ENCODE peak calls at places on chromosome 1, in six cellular contexts. S is ovary, Q is sigmoid colon, P is transverse colon, X is K562, D is A549. R is an unnamed sample.

GRCh38 chr1:153907134-153907533 is 15.6 kb downstream of the GATAD2B start:
- DNase-seq in D (no peak), Q (no peak), P (no peak), X (no peak), S (no peak), R (no peak)

GRCh38 chr1:91680556-91680955 is 179.9 kb downstream of the CDC7 start:
- DNase-seq in Q (no peak), D (no peak), X (no peak), P (no peak), S (no peak), R (no peak)

GRCh38 chr1:31523012-31523411 is 53.3 kb upstream of the TINAGL1 start:
- DNase-seq in D (no peak), X (peak), Q (no peak), S (no peak), P (no peak), R (no peak)

GRCh38 chr1:189500777-189501176 is 976.9 kb downstream of the BRINP3 start:
- DNase-seq in Q (no peak), P (no peak), X (no peak), S (no peak), D (no peak), R (no peak)

GRCh38 chr1:65197636-65198035 is 49.6 kb downstream of the AK4 start:
- DNase-seq in P (no peak), S (no peak), Q (no peak), D (no peak), X (no peak), R (no peak)

GRCh38 chr1:99956755-99957154 is 13.0 kb upstream of the SLC35A3 start:
- DNase-seq in P (no peak), S (no peak), D (no peak), Q (no peak), X (no peak), R (no peak)

GRCh38 chr1:167186771-167187170 is 33.9 kb upstream of the POU2F1 start:
- DNase-seq in Q (no peak), X (no peak), S (no peak), P (no peak), D (no peak), R (no peak)

GRCh38 chr1:211564084-211564483 is 14.9 kb downstream of the SLC30A1 start:
- DNase-seq in D (no peak), Q (no peak), X (no peak), S (no peak), P (no peak), R (no peak)

GRCh38 chr1:67713071-67713806 is 28.2 kb downstream of the GADD45A start:
- DNase-seq in Q (no peak), D (peak), P (peak), X (peak), S (no peak), R (peak)

GRCh38 chr1:81689531-81689941 is 111.2 kb upstream of the ADGRL2 start:
- DNase-seq in D (no peak), Q (no peak), P (no peak), X (no peak), S (no peak), R (no peak)

GRCh38 chr1:223363856-223364684 is at the start of gene SUSD4:
- DNase-seq in Q (no peak), D (peak), X (peak), P (peak), S (peak), R (peak)

GRCh38 chr1:56331892-56332567 is 247.3 kb downstream of the PLPP3 start:
- DNase-seq in D (peak), S (no peak), P (no peak), Q (no peak), X (peak), R (no peak)

GRCh38 chr1:227697321-227697864 is 37.7 kb downstream of the JMJD4 start:
- DNase-seq in Q (no peak), P (no peak), X (no peak), S (no peak), D (no peak), R (no peak)

GRCh38 chr1:195584870-195585624 is 1023.2 kb downstream of the KCNT2 start:
- DNase-seq in S (no peak), Q (no peak), X (peak), P (peak), D (no peak), R (no peak)

GRCh38 chr1:234529661-234530237 is 50.8 kb upstream of the TARBP1 start:
- DNase-seq in P (no peak), D (no peak), Q (no peak), S (no peak), X (no peak), R (no peak)

GRCh38 chr1:219927956-219928790 is at the start of gene SLC30A10:
- DNase-seq in X (peak), P (peak), S (no peak), D (peak), Q (no peak), R (no peak)

GRCh38 chr1:209434066-209434465 is 149.4 kb upstream of the CAMK1G start:
- DNase-seq in X (no peak), S (no peak), Q (no peak), D (peak), P (no peak), R (no peak)

GRCh38 chr1:226678701-226679100 is 60.4 kb downstream of the ITPKB start:
- DNase-seq in P (no peak), Q (peak), S (no peak), D (no peak), X (no peak), R (no peak)

GRCh38 chr1:183230403-183230802 is 44.3 kb downstream of the LAMC2 start:
- DNase-seq in Q (no peak), P (no peak), D (no peak), S (no peak), X (no peak), R (no peak)

GRCh38 chr1:54507033-54507432 is 41.0 kb upstream of the ACOT11 start:
- DNase-seq in D (no peak), P (no peak), Q (no peak), S (no peak), X (no peak), R (no peak)

GRCh38 chr1:36369472-36369871 is 16.3 kb downstream of the STK40 start:
- DNase-seq in S (no peak), X (no peak), Q (no peak), D (no peak), P (no peak), R (no peak)

GRCh38 chr1:6134741-6135510 is 45.2 kb downstream of the CHD5 start:
- DNase-seq in S (no peak), D (no peak), X (no peak), P (no peak), Q (peak), R (no peak)

GRCh38 chr1:23694371-23694770 is 2.8 kb downstream of the RPL11 start:
- DNase-seq in P (no peak), S (no peak), Q (no peak), D (no peak), X (no peak), R (no peak)

GRCh38 chr1:23693599-23693998 is 2.0 kb downstream of the RPL11 start:
- DNase-seq in D (no peak), Q (no peak), S (no peak), P (no peak), X (no peak), R (no peak)

GRCh38 chr1:23695667-23696066 is 4.1 kb downstream of the RPL11 start:
- DNase-seq in X (no peak), Q (no peak), D (no peak), S (no peak), P (no peak), R (no peak)

GRCh38 chr1:23692308-23692871 is 784 bp downstream of the RPL11 start:
- DNase-seq in S (no peak), X (peak), P (no peak), Q (no peak), D (no peak), R (no peak)

GRCh38 chr1:23691499-23692307 is at the start of gene RPL11:
- DNase-seq in D (peak), X (peak), S (peak), Q (peak), P (peak), R (peak)
- TF ChIP-seq EP300 in D (no peak), X (peak), S (no peak), Q (no peak), P (no peak), R (no peak)

GRCh38 chr1:221541296-221541695 is 200.6 kb downstream of the DUSP10 start:
- DNase-seq in S (no peak), Q (no peak), X (no peak), D (no peak), P (no peak), R (no peak)
- TF ChIP-seq EP300 in S (no peak), Q (no peak), X (no peak), D (no peak), P (no peak), R (no peak)

GRCh38 chr1:188127507-188127906 is 1298.8 kb downstream of the PLA2G4A start:
- DNase-seq in P (no peak), S (no peak), X (no peak), D (no peak), Q (no peak), R (no peak)

GRCh38 chr1:188128761-188129160 is 1300.0 kb downstream of the PLA2G4A start:
- DNase-seq in D (peak), X (no peak), S (no peak), Q (no peak), P (no peak), R (no peak)

DNA sequence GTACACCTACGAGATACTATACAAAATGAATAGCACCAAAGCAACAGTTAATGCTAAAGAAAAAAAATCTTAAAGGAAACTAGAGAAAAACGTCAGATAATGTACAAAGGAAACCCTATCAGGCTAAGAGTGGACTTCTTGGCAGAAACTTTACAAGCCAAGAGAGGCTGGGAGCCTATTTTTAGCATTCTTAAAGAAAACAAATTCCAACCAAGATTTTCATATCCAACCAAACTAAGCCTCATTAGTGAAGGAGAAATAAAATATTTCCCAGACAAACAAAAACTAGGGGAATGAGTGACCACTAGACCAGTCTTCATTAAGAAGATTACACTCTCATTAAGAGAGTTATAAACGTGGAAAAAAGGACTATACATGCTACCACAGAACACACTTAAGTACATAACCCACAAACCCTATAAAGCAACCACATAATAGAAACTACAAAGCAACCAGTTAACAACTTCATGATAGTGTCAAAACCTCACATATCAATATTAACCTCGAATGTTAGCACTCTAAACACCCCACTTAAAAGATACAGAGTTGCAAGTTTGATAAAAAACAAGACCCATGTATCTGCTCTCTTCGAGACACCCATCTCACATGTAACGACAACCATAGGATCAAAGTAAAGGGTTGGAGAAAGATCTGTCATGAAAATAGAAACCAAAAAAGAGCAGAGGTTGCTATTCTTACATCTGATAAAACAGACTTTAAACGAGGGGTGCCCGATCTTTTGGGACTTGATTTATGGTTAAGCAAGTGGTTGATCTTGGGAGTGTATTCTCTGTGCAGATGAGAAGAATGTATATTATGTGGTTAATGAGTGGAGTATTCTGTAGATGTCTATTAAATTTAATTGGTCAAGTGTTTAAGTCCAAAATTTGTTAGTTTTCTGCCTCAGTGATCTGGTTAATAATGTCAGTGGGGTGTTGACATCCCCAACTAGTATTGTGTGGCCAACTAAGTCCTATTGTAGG is 1301.4 kb downstream of the PLA2G4A start:
- DNase-seq in P (no peak), Q (no peak), D (no peak), X (no peak), S (no peak), R (no peak)
- TF ChIP-seq EP300 in P (no peak), Q (no peak), D (no peak), X (no peak), S (no peak), R (no peak)

GRCh38 chr1:229252228-229252984 is 18.5 kb upstream of the RAB4A start:
- DNase-seq in Q (no peak), D (no peak), S (no peak), P (no peak), X (no peak), R (no peak)

GRCh38 chr1:229249854-229250644 is 20.9 kb upstream of the RAB4A start:
- DNase-seq in X (no peak), Q (no peak), S (no peak), D (no peak), P (no peak), R (no peak)

GRCh38 chr1:229251185-229251584 is 19.7 kb upstream of the RAB4A start:
- DNase-seq in Q (no peak), X (no peak), S (no peak), D (no peak), P (no peak), R (no peak)

GRCh38 chr1:229254910-229255541 is 15.9 kb upstream of the RAB4A start:
- DNase-seq in S (no peak), D (peak), Q (no peak), X (no peak), P (no peak), R (no peak)

GRCh38 chr1:229253170-229253974 is 17.5 kb upstream of the RAB4A start:
- DNase-seq in S (no peak), P (peak), X (no peak), D (peak), Q (no peak), R (no peak)
- TF ChIP-seq EP300 in S (no peak), P (no peak), X (no peak), D (no peak), Q (no peak), R (no peak)

GRCh38 chr1:151790940-151791651 is 796 bp upstream of the TDRKH start:
- DNase-seq in Q (no peak), S (no peak), D (peak), P (peak), X (peak), R (no peak)

GRCh38 chr1:151787689-151788088 is 2.6 kb downstream of the TDRKH start:
- DNase-seq in X (no peak), S (no peak), D (no peak), P (no peak), Q (no peak), R (no peak)

DNA sequence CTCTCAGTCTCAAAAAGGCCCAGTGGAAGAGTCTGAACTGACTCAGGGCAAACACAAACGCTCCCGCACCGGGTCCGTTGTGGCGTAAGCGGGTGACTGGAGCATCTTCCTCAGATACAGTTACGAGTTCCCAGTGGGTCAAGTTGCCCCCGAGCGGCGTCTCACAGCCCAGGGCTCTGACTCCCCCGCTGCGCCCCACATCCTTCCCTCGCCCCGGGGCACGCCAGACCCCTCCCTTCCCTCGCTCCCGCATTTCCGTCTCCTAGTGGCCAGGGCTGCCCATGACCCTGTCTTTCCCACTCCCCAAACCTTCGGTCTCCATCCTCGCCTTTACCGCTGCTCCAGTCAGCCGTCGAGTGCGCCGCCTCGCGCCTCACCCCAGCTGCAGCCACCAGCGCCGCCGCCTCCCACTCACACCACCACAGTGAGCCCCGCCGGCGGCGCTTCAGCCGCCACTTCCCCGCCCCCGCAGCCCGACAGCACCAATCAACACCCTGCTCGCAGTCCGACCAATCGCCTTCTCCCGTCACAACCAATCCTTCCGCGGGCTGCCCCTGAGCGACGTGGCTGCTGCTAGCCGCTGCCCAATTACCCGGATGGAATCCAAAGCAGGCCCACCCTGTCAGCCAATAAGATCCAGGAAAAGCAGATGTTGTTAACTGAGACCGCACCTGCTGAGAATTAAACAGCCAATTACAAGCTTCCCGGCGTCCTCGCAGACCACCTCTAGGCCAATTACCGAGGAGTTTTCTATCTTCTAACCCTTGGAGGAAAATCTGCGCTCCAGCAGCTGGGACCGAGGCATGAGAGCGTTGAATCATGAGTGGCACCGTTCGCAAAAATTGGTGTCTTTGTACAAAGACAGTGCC is at the start of gene TDRKH:
- DNase-seq in P (peak), S (peak), Q (peak), D (peak), X (peak), R (peak)
- TF ChIP-seq EP300 in P (no peak), S (no peak), Q (no peak), D (no peak), X (no peak), R (no peak)

GRCh38 chr1:37792943-37793686 is 532 bp upstream of the MANEAL start:
- DNase-seq in P (no peak), D (no peak), Q (no peak), X (no peak), S (no peak), R (no peak)

GRCh38 chr1:37797750-37798345 is 4.2 kb downstream of the MANEAL start:
- DNase-seq in X (no peak), S (no peak), P (no peak), Q (no peak), D (no peak), R (no peak)

GRCh38 chr1:37794372-37795339 is 1.0 kb downstream of the MANEAL start:
- DNase-seq in S (no peak), D (no peak), X (no peak), P (no peak), Q (no peak), R (no peak)

GRCh38 chr1:37795340-37796110 is 1.9 kb downstream of the MANEAL start:
- DNase-seq in S (peak), X (peak), P (peak), Q (no peak), D (no peak), R (peak)

GRCh38 chr1:37793773-37794371 is at the start of gene MANEAL:
- DNase-seq in X (peak), D (peak), P (peak), Q (no peak), S (peak), R (peak)
- TF ChIP-seq EP300 in X (no peak), D (no peak), P (no peak), Q (no peak), S (no peak), R (no peak)

DNA sequence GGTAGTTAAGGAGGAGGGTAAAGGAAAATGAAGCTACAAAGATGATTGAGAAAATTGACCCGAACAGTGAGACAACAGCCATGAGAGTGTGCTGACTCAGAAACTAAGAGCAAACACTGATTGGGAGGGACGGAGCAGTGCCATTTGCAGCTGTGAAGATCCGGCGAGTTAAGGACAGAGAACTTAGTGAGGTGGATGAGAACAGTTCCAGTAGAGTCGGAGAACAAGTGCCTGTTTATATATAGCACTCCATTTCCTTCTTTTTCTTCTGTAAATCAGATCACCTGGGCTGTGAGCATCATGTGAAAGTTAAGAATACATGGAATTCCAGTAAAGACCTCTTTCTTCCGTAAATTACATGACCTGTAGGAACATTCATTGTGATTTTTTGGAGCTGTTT is 145.7 kb downstream of the KCNK2 start:
- DNase-seq in X (no peak), Q (no peak), D (no peak), P (no peak), S (no peak), R (no peak)
- TF ChIP-seq EP300 in X (no peak), Q (no peak), D (no peak), P (no peak), S (no peak), R (no peak)

R was measured in stomach.